ENCODE peak calls at places on chromosomes 16 and 17, in four cellular contexts. W, S, F and C are unnamed samples.

GRCh38 chr17:41645371-41646063 is 21.1 kb upstream of the KRT17 start:
- DNase-seq in W (no peak), S (no peak), F (no peak), C (no peak)

GRCh38 chr17:31308372-31308905 is 5.4 kb downstream of the EVI2B start:
- DNase-seq in F (no peak), S (no peak), W (no peak), C (no peak)

GRCh38 chr16:13823501-13823900 is 96.5 kb upstream of the ERCC4 start:
- DNase-seq in S (peak), F (no peak), W (no peak), C (no peak)

GRCh38 chr17:78873519-78874340 is 29.3 kb downstream of the CEP295NL start:
- DNase-seq in F (no peak), S (peak), W (no peak), C (no peak)

GRCh38 chr17:55304171-55304859 is 39.6 kb downstream of the HLF start:
- DNase-seq in S (no peak), W (no peak), F (no peak), C (no peak)

GRCh38 chr17:75814900-75815373 is 29.3 kb downstream of the UNC13D start:
- DNase-seq in F (no peak), W (no peak), S (no peak), C (no peak)

GRCh38 chr16:51201604-51202003 is 50.5 kb upstream of the SALL1 start:
- DNase-seq in W (no peak), F (no peak), S (no peak), C (no peak)

GRCh38 chr16:66510298-66510697 is 39.6 kb downstream of the TK2 start:
- DNase-seq in W (no peak), S (no peak), F (no peak), C (no peak)

GRCh38 chr17:54353789-54354525 is 531.2 kb downstream of the KIF2B start:
- DNase-seq in S (no peak), F (no peak), W (no peak), C (no peak)

GRCh38 chr16:88575251-88575650 is 5.0 kb downstream of the ZC3H18 start:
- DNase-seq in W (no peak), S (no peak), F (no peak), C (no peak)

GRCh38 chr17:1588781-1589585 is 26.4 kb upstream of the PITPNA start:
- DNase-seq in W (no peak), F (no peak), S (no peak), C (no peak)

GRCh38 chr16:88773812-88774291 is 11.2 kb downstream of the PIEZO1 start:
- DNase-seq in F (no peak), W (peak), S (peak), C (no peak)

DNA sequence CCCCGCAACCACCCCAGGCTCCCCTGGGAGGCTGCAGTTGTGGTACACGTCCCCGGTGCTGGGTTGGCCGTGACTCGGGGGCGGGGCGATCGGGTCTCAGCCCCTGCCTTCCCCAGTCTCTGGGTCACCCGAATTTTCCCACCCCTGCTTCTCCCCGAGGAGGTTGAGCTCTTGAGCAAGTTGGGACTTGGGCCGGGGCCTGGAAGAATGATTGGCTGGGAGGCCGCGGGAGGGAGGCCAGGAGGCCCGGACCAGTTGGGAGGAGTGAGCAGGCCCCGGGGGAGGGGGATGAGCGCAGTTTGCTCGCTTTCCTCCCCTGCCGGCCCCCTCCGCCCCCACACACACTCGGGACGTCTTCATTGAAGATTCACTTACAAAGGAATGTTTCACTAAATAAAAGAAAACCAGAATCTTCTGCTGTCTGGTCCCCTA is 4.5 kb upstream of the HEXIM1 start:
- DNase-seq in W (peak), F (no peak), S (peak), C (no peak)
- TF ChIP-seq POLR2A in W (no peak), F (no peak), S (no peak), C (no peak)

GRCh38 chr17:80153004-80153403 is 6.1 kb upstream of the EIF4A3 start:
- DNase-seq in S (no peak), W (no peak), F (no peak), C (no peak)
- TF ChIP-seq POLR2A in S (no peak), W (no peak), F (no peak), C (no peak)

DNA sequence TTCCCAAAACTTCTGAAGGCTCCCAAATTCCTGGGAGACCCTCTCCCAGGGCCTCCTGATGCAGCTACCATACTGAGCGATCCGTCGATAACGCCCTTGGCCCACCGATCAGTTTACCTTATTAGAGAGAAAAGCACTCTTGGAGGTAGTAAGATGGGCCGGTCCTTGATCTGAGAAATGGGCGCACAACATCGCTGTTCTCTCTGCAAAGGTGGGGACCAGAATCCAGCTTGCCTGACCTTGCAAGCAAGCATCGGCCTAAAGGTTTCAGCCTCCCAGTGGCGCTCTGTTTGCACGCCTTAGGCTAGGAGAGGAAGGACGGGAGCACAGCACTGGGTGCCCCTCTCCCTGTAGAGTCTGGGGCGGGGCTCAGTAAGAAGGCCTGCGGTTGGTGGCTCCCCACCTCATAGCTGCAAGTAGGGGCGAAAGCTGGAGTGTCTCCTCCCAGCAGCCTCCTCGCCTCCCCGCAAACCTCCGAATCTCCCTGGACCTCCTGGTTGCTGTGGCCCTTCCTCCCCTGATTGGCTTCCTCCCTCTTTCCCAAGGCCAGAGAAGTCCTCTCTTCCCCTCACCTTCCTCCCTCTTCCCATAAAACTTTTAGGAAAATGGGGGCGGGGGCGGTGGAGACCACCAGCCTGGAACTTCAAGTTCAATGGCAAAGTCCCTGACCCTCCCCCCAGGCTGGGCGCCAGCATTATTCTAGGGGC is at the start of gene PRAC1:
- DNase-seq in W (no peak), S (no peak), F (no peak), C (no peak)
- TF ChIP-seq POLR2A in W (no peak), S (no peak), F (no peak), C (no peak)

GRCh38 chr17:77088455-77089117 is 52.2 kb upstream of the SEC14L1 start:
- DNase-seq in S (peak), F (peak), W (peak), C (no peak)
- TF ChIP-seq POLR2A in S (no peak), F (peak), W (no peak), C (peak)

DNA sequence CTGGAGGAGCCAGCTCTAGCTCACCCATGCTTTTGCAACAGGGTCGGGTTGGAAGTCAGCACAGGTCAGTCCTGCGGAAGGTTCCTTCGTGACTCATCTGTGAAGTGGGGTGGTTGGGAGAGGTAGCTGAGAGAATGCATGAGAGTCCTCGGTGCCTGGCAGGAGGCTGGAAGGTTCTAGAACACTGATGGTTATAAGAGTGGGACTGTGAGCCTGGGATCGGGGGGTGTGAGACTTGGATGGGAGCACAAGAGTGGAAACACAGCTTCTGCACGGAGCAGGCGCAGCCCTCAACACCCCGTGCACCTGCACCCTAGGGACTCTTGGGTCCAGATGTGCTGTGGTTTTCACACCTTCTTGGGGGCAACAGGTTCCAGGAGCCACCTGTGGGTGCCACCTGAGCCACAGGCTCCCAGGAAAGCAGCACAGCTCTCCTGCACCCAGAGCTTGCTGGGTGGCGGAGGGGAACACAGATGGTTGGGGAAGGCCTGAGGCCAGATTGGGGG is 48.9 kb downstream of the IL21R start:
- DNase-seq in F (no peak), W (no peak), S (no peak), C (no peak)
- TF ChIP-seq POLR2A in F (no peak), W (no peak), S (no peak), C (no peak)

GRCh38 chr17:17671369-17672119 is 9.7 kb upstream of the RAI1 start:
- DNase-seq in S (no peak), W (no peak), F (no peak), C (no peak)

GRCh38 chr17:17669851-17670232 is 11.4 kb upstream of the RAI1 start:
- DNase-seq in S (no peak), F (no peak), W (no peak), C (no peak)

GRCh38 chr17:17672453-17673368 is 8.5 kb upstream of the RAI1 start:
- DNase-seq in S (no peak), W (no peak), F (no peak), C (no peak)

GRCh38 chr17:17669081-17669850 is 12.0 kb upstream of the RAI1 start:
- DNase-seq in F (no peak), W (no peak), S (no peak), C (no peak)

GRCh38 chr17:17670701-17671319 is 10.4 kb upstream of the RAI1 start:
- DNase-seq in F (no peak), W (no peak), S (no peak), C (no peak)
- TF ChIP-seq POLR2A in F (no peak), W (no peak), S (no peak), C (no peak)

GRCh38 chr16:15513169-15513568 is 78.8 kb downstream of the BMERB1 start:
- DNase-seq in W (no peak), F (no peak), S (no peak), C (no peak)
- TF ChIP-seq POLR2A in W (no peak), F (no peak), S (no peak), C (no peak)

GRCh38 chr16:89828199-89828869 is at the start of gene SPIRE2:
- DNase-seq in S (peak), W (no peak), F (no peak), C (no peak)
- TF ChIP-seq POLR2A in S (no peak), W (no peak), F (no peak), C (no peak)

DNA sequence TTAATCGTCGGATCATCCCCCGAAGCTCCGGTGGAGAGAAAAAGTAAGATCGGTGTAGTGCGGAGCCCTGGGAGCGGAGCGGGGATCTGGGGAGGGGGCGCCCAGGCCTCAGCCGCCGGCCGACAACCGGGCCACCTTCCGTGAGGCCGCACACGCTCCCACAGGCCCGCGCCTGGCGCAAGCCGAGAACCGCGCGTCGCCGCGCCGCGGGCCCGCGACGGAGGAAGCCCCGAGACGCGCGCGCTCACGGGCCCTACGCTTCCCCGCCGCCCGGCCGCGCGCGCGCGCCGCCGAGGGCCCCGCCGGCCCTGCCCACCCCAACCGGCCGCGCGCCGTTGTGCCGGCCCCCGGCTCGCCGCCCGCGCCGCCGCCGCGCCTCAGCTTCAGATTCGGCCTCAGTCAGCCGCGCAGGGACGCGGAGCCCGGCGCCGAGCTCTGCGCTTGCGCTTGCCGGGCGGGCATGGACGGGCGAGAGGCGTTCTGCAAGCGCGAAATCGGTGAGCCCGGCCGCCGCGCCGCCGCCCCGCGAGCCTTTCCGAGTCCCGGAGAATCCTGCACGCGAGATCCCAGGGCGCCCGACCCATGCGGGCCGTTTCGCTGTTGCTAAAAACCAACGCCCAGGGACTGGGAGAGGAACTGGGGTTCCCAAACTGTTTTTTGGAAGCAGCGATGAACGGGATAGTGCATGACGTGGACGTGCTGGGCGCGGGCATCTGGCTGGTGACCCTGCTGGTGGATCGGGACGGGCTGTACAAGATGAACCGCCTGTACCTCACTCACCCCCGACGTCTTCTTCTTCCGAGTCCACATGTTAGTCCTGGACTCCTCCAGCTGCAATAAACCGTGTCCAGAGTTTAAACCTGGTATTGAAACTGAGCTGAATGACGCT is 28.0 kb upstream of the LRRC37A start:
- DNase-seq in S (peak), F (no peak), W (peak), C (no peak)
- TF ChIP-seq POLR2A in S (no peak), F (no peak), W (no peak), C (no peak)

DNA sequence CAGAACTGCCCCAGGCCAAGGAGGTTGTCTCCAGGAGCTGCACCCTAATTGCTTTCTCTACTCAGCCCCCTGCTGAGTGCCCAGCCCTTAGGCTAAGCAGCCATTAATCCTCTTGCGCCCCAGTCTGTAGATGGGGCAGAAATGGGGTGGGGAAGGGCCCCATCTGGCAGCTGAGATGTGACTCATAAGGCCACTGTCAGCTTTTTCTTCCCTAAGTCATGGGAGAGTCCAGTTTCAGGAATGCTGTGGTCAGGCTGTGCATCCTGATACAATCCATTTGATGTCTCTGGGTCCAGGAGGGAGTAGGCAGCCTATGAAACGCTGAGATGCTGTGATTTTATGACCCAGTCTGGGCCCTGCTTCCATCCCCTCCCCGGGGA is 12.3 kb downstream of the PLXDC1 start:
- DNase-seq in W (no peak), S (no peak), F (no peak), C (no peak)
- TF ChIP-seq POLR2A in W (no peak), S (no peak), F (no peak), C (no peak)